ENCODE peak calls at places on chromosomes 5 and 9, in seven cellular contexts. One of them, this sample, is unnamed.

GRCh38 chr5:151664694-151665583 is 21.8 kb downstream of the SPARC start:
- DNase-seq in colonic mucosa: peak
- DNase-seq in iPS-NIHi11: no peak
- DNase-seq in thyroid gland: no peak
- DNase-seq in mesenteric fat pad: no peak
- DNase-seq in epithelial cell of esophagus: no peak
- DNase-seq in hippocampal formation: no peak
- DNase-seq in this sample: peak

GRCh38 chr5:134462761-134463160 is 51.1 kb upstream of the CDKN2AIPNL start:
- DNase-seq in colonic mucosa: no peak
- DNase-seq in iPS-NIHi11: peak
- DNase-seq in thyroid gland: no peak
- DNase-seq in mesenteric fat pad: peak
- DNase-seq in epithelial cell of esophagus: no peak
- DNase-seq in hippocampal formation: no peak
- DNase-seq in this sample: no peak

GRCh38 chr5:1316941-1317340 is 22.1 kb upstream of the TERT start:
- DNase-seq in colonic mucosa: no peak
- DNase-seq in iPS-NIHi11: no peak
- DNase-seq in thyroid gland: no peak
- DNase-seq in mesenteric fat pad: peak
- DNase-seq in epithelial cell of esophagus: no peak
- DNase-seq in hippocampal formation: no peak
- DNase-seq in this sample: no peak

GRCh38 chr5:167785106-167785505 is 506.3 kb upstream of the WWC1 start:
- DNase-seq in colonic mucosa: no peak
- DNase-seq in iPS-NIHi11: no peak
- DNase-seq in thyroid gland: no peak
- DNase-seq in mesenteric fat pad: no peak
- DNase-seq in epithelial cell of esophagus: no peak
- DNase-seq in hippocampal formation: peak
- DNase-seq in this sample: no peak

GRCh38 chr5:83343345-83343744 is 128.2 kb upstream of the VCAN start:
- DNase-seq in colonic mucosa: no peak
- DNase-seq in iPS-NIHi11: no peak
- DNase-seq in thyroid gland: no peak
- DNase-seq in mesenteric fat pad: no peak
- DNase-seq in epithelial cell of esophagus: no peak
- DNase-seq in hippocampal formation: no peak
- DNase-seq in this sample: no peak

GRCh38 chr5:102540251-102540812 is 41.5 kb upstream of the SLCO6A1 start:
- DNase-seq in colonic mucosa: no peak
- DNase-seq in iPS-NIHi11: no peak
- DNase-seq in thyroid gland: no peak
- DNase-seq in mesenteric fat pad: no peak
- DNase-seq in epithelial cell of esophagus: no peak
- DNase-seq in hippocampal formation: no peak
- DNase-seq in this sample: no peak

GRCh38 chr5:98749046-98749445 is 24.4 kb upstream of the RGMB start:
- DNase-seq in colonic mucosa: no peak
- DNase-seq in iPS-NIHi11: no peak
- DNase-seq in thyroid gland: no peak
- DNase-seq in mesenteric fat pad: no peak
- DNase-seq in epithelial cell of esophagus: no peak
- DNase-seq in hippocampal formation: no peak
- DNase-seq in this sample: no peak

GRCh38 chr9:108830292-108830691 is 25.5 kb downstream of the ACTL7B start:
- DNase-seq in colonic mucosa: no peak
- DNase-seq in iPS-NIHi11: no peak
- DNase-seq in thyroid gland: no peak
- DNase-seq in mesenteric fat pad: no peak
- DNase-seq in epithelial cell of esophagus: peak
- DNase-seq in hippocampal formation: no peak
- DNase-seq in this sample: no peak

GRCh38 chr5:111865356-111865755 is 108.4 kb upstream of the NREP start:
- DNase-seq in colonic mucosa: no peak
- DNase-seq in iPS-NIHi11: no peak
- DNase-seq in thyroid gland: no peak
- DNase-seq in mesenteric fat pad: no peak
- DNase-seq in epithelial cell of esophagus: peak
- DNase-seq in hippocampal formation: no peak
- DNase-seq in this sample: no peak

GRCh38 chr9:93967020-93967803 is 12.1 kb upstream of the BARX1 start:
- DNase-seq in colonic mucosa: peak
- DNase-seq in iPS-NIHi11: no peak
- DNase-seq in thyroid gland: peak
- DNase-seq in mesenteric fat pad: peak
- DNase-seq in epithelial cell of esophagus: no peak
- DNase-seq in hippocampal formation: no peak
- DNase-seq in this sample: no peak

GRCh38 chr5:176611435-176611834 is 1.5 kb upstream of the GPRIN1 start:
- DNase-seq in colonic mucosa: peak
- DNase-seq in iPS-NIHi11: peak
- DNase-seq in thyroid gland: peak
- DNase-seq in mesenteric fat pad: no peak
- DNase-seq in epithelial cell of esophagus: peak
- DNase-seq in hippocampal formation: peak
- DNase-seq in this sample: peak

GRCh38 chr5:76521240-76521758 is 101.9 kb downstream of the F2RL2 start:
- DNase-seq in colonic mucosa: no peak
- DNase-seq in iPS-NIHi11: no peak
- DNase-seq in thyroid gland: peak
- DNase-seq in mesenteric fat pad: no peak
- DNase-seq in epithelial cell of esophagus: peak
- DNase-seq in hippocampal formation: no peak
- DNase-seq in this sample: no peak

GRCh38 chr5:35672995-35673394 is 55.3 kb downstream of the SPEF2 start:
- DNase-seq in colonic mucosa: no peak
- DNase-seq in iPS-NIHi11: no peak
- DNase-seq in thyroid gland: peak
- DNase-seq in mesenteric fat pad: no peak
- DNase-seq in epithelial cell of esophagus: no peak
- DNase-seq in hippocampal formation: no peak
- DNase-seq in this sample: peak

GRCh38 chr9:17422994-17423680 is 155.7 kb upstream of the SH3GL2 start:
- DNase-seq in colonic mucosa: peak
- DNase-seq in iPS-NIHi11: no peak
- DNase-seq in thyroid gland: no peak
- DNase-seq in mesenteric fat pad: no peak
- DNase-seq in epithelial cell of esophagus: peak
- DNase-seq in hippocampal formation: no peak
- DNase-seq in this sample: no peak

GRCh38 chr5:19547640-19548039 is 440.4 kb downstream of the CDH18 start:
- DNase-seq in colonic mucosa: no peak
- DNase-seq in iPS-NIHi11: no peak
- DNase-seq in thyroid gland: no peak
- DNase-seq in mesenteric fat pad: no peak
- DNase-seq in epithelial cell of esophagus: peak
- DNase-seq in hippocampal formation: no peak
- DNase-seq in this sample: peak

GRCh38 chr5:11878846-11879245 is 25.4 kb downstream of the CTNND2 start:
- DNase-seq in colonic mucosa: no peak
- DNase-seq in iPS-NIHi11: no peak
- DNase-seq in thyroid gland: no peak
- DNase-seq in mesenteric fat pad: no peak
- DNase-seq in epithelial cell of esophagus: no peak
- DNase-seq in hippocampal formation: peak
- DNase-seq in this sample: no peak

GRCh38 chr9:129442791-129443511 is 177.9 kb downstream of the C9orf50 start:
- DNase-seq in colonic mucosa: peak
- DNase-seq in iPS-NIHi11: no peak
- DNase-seq in thyroid gland: peak
- DNase-seq in mesenteric fat pad: no peak
- DNase-seq in epithelial cell of esophagus: no peak
- DNase-seq in hippocampal formation: no peak
- DNase-seq in this sample: no peak

GRCh38 chr5:88675758-88676636 is 207.0 kb downstream of the MEF2C start:
- DNase-seq in colonic mucosa: peak
- DNase-seq in iPS-NIHi11: peak
- DNase-seq in thyroid gland: no peak
- DNase-seq in mesenteric fat pad: peak
- DNase-seq in epithelial cell of esophagus: peak
- DNase-seq in hippocampal formation: no peak
- DNase-seq in this sample: no peak

GRCh38 chr5:174374206-174374605 is 328.7 kb downstream of the NSG2 start:
- DNase-seq in colonic mucosa: no peak
- DNase-seq in iPS-NIHi11: no peak
- DNase-seq in thyroid gland: no peak
- DNase-seq in mesenteric fat pad: no peak
- DNase-seq in epithelial cell of esophagus: no peak
- DNase-seq in hippocampal formation: no peak
- DNase-seq in this sample: no peak

GRCh38 chr5:73851782-73852181 is 225.8 kb downstream of the ARHGEF28 start:
- DNase-seq in colonic mucosa: no peak
- DNase-seq in iPS-NIHi11: peak
- DNase-seq in thyroid gland: no peak
- DNase-seq in mesenteric fat pad: no peak
- DNase-seq in epithelial cell of esophagus: no peak
- DNase-seq in hippocampal formation: no peak
- DNase-seq in this sample: no peak

GRCh38 chr5:58452566-58453258 is 7.2 kb downstream of the PLK2 start:
- DNase-seq in colonic mucosa: no peak
- DNase-seq in iPS-NIHi11: no peak
- DNase-seq in thyroid gland: no peak
- DNase-seq in mesenteric fat pad: no peak
- DNase-seq in epithelial cell of esophagus: peak
- DNase-seq in hippocampal formation: no peak
- DNase-seq in this sample: no peak

GRCh38 chr9:134130503-134131375 is 5.1 kb upstream of the WDR5 start:
- DNase-seq in colonic mucosa: no peak
- DNase-seq in iPS-NIHi11: peak
- DNase-seq in thyroid gland: peak
- DNase-seq in mesenteric fat pad: no peak
- DNase-seq in epithelial cell of esophagus: peak
- DNase-seq in hippocampal formation: no peak
- DNase-seq in this sample: peak

GRCh38 chr9:3189113-3189861 is 336.5 kb downstream of the RFX3 start:
- DNase-seq in colonic mucosa: no peak
- DNase-seq in iPS-NIHi11: no peak
- DNase-seq in thyroid gland: no peak
- DNase-seq in mesenteric fat pad: no peak
- DNase-seq in epithelial cell of esophagus: no peak
- DNase-seq in hippocampal formation: no peak
- DNase-seq in this sample: no peak

GRCh38 chr5:39947657-39948056 is 522.9 kb upstream of the DAB2 start:
- DNase-seq in colonic mucosa: no peak
- DNase-seq in iPS-NIHi11: no peak
- DNase-seq in thyroid gland: no peak
- DNase-seq in mesenteric fat pad: no peak
- DNase-seq in epithelial cell of esophagus: peak
- DNase-seq in hippocampal formation: no peak
- DNase-seq in this sample: no peak

GRCh38 chr5:16952968-16953671 is 17.0 kb upstream of the MYO10 start:
- DNase-seq in colonic mucosa: no peak
- DNase-seq in iPS-NIHi11: peak
- DNase-seq in thyroid gland: peak
- DNase-seq in mesenteric fat pad: no peak
- DNase-seq in epithelial cell of esophagus: no peak
- DNase-seq in hippocampal formation: no peak
- DNase-seq in this sample: no peak

GRCh38 chr9:136765041-136765440 is 723 bp upstream of the LCN15 start:
- DNase-seq in colonic mucosa: no peak
- DNase-seq in iPS-NIHi11: no peak
- DNase-seq in thyroid gland: no peak
- DNase-seq in mesenteric fat pad: no peak
- DNase-seq in epithelial cell of esophagus: no peak
- DNase-seq in hippocampal formation: no peak
- DNase-seq in this sample: peak

GRCh38 chr9:128882677-128883590 is 1.0 kb downstream of the LRRC8A start:
- DNase-seq in colonic mucosa: no peak
- DNase-seq in iPS-NIHi11: no peak
- DNase-seq in thyroid gland: no peak
- DNase-seq in mesenteric fat pad: no peak
- DNase-seq in epithelial cell of esophagus: peak
- DNase-seq in hippocampal formation: no peak
- DNase-seq in this sample: no peak

GRCh38 chr9:126589349-126589748 is 24.4 kb upstream of the LMX1B start:
- DNase-seq in colonic mucosa: no peak
- DNase-seq in iPS-NIHi11: no peak
- DNase-seq in thyroid gland: no peak
- DNase-seq in mesenteric fat pad: no peak
- DNase-seq in epithelial cell of esophagus: no peak
- DNase-seq in hippocampal formation: no peak
- DNase-seq in this sample: peak

GRCh38 chr5:180135128-180135955 is 63.8 kb upstream of the RNF130 start:
- DNase-seq in colonic mucosa: peak
- DNase-seq in iPS-NIHi11: no peak
- DNase-seq in thyroid gland: no peak
- DNase-seq in mesenteric fat pad: peak
- DNase-seq in epithelial cell of esophagus: peak
- DNase-seq in hippocampal formation: no peak
- DNase-seq in this sample: no peak

GRCh38 chr9:126419475-126419874 is 92.8 kb downstream of the MVB12B start:
- DNase-seq in colonic mucosa: no peak
- DNase-seq in iPS-NIHi11: no peak
- DNase-seq in thyroid gland: no peak
- DNase-seq in mesenteric fat pad: no peak
- DNase-seq in epithelial cell of esophagus: no peak
- DNase-seq in hippocampal formation: no peak
- DNase-seq in this sample: no peak

GRCh38 chr5:31346896-31347557 is 153.5 kb downstream of the CDH6 start:
- DNase-seq in colonic mucosa: no peak
- DNase-seq in iPS-NIHi11: no peak
- DNase-seq in thyroid gland: no peak
- DNase-seq in mesenteric fat pad: no peak
- DNase-seq in epithelial cell of esophagus: peak
- DNase-seq in hippocampal formation: no peak
- DNase-seq in this sample: no peak

GRCh38 chr9:9563817-9564216 is 1049.0 kb downstream of the PTPRD start:
- DNase-seq in colonic mucosa: no peak
- DNase-seq in iPS-NIHi11: no peak
- DNase-seq in thyroid gland: no peak
- DNase-seq in mesenteric fat pad: no peak
- DNase-seq in epithelial cell of esophagus: peak
- DNase-seq in hippocampal formation: no peak
- DNase-seq in this sample: no peak

GRCh38 chr5:175885813-175886212 is 14.4 kb downstream of the CPLX2 start:
- DNase-seq in colonic mucosa: no peak
- DNase-seq in iPS-NIHi11: no peak
- DNase-seq in thyroid gland: no peak
- DNase-seq in mesenteric fat pad: no peak
- DNase-seq in epithelial cell of esophagus: no peak
- DNase-seq in hippocampal formation: no peak
- DNase-seq in this sample: no peak

GRCh38 chr9:20394928-20395327 is 227.4 kb downstream of the MLLT3 start:
- DNase-seq in colonic mucosa: no peak
- DNase-seq in iPS-NIHi11: peak
- DNase-seq in thyroid gland: no peak
- DNase-seq in mesenteric fat pad: no peak
- DNase-seq in epithelial cell of esophagus: no peak
- DNase-seq in hippocampal formation: no peak
- DNase-seq in this sample: no peak

GRCh38 chr9:27528886-27529315 is 713 bp downstream of the MOB3B start:
- DNase-seq in colonic mucosa: peak
- DNase-seq in iPS-NIHi11: peak
- DNase-seq in thyroid gland: peak
- DNase-seq in mesenteric fat pad: peak
- DNase-seq in epithelial cell of esophagus: peak
- DNase-seq in hippocampal formation: no peak
- DNase-seq in this sample: peak

GRCh38 chr5:39658861-39659260 is 234.1 kb upstream of the DAB2 start:
- DNase-seq in colonic mucosa: no peak
- DNase-seq in iPS-NIHi11: no peak
- DNase-seq in thyroid gland: no peak
- DNase-seq in mesenteric fat pad: no peak
- DNase-seq in epithelial cell of esophagus: no peak
- DNase-seq in hippocampal formation: no peak
- DNase-seq in this sample: no peak

GRCh38 chr5:177382423-177383029 is 1.7 kb upstream of the SLC34A1 start:
- DNase-seq in colonic mucosa: no peak
- DNase-seq in iPS-NIHi11: peak
- DNase-seq in thyroid gland: peak
- DNase-seq in mesenteric fat pad: no peak
- DNase-seq in epithelial cell of esophagus: peak
- DNase-seq in hippocampal formation: peak
- DNase-seq in this sample: no peak

GRCh38 chr9:95004452-95005275 is 278.2 kb downstream of the AOPEP start:
- DNase-seq in colonic mucosa: peak
- DNase-seq in iPS-NIHi11: peak
- DNase-seq in thyroid gland: peak
- DNase-seq in mesenteric fat pad: no peak
- DNase-seq in epithelial cell of esophagus: peak
- DNase-seq in hippocampal formation: no peak
- DNase-seq in this sample: peak